ENCODE peak calls at places on chromosome 15, in four cellular contexts. One of them, this sample, is unnamed.

GRCh38 chr15:39692464-39693327 is 89.9 kb downstream of the FSIP1 start:
- DNase-seq in naive thymus-derived CD4-positive, alpha-beta T cell: no peak
- DNase-seq in upper lobe of right lung: no peak
- DNase-seq in left ventricle myocardium inferior: no peak
- DNase-seq in this sample: no peak

GRCh38 chr15:29638781-29639180 is 183.5 kb downstream of the TJP1 start:
- DNase-seq in naive thymus-derived CD4-positive, alpha-beta T cell: no peak
- DNase-seq in upper lobe of right lung: no peak
- DNase-seq in left ventricle myocardium inferior: no peak
- DNase-seq in this sample: no peak

GRCh38 chr15:38555686-38556334 is 8.8 kb downstream of the RASGRP1 start:
- DNase-seq in naive thymus-derived CD4-positive, alpha-beta T cell: no peak
- DNase-seq in left ventricle myocardium inferior: no peak
- DNase-seq in upper lobe of right lung: no peak
- DNase-seq in this sample: no peak

GRCh38 chr15:92848852-92849598 is 51.1 kb upstream of the CHD2 start:
- DNase-seq in naive thymus-derived CD4-positive, alpha-beta T cell: no peak
- DNase-seq in left ventricle myocardium inferior: no peak
- DNase-seq in upper lobe of right lung: no peak
- DNase-seq in this sample: no peak

GRCh38 chr15:81337713-81338157 is 13.8 kb upstream of the STARD5 start:
- DNase-seq in naive thymus-derived CD4-positive, alpha-beta T cell: no peak
- DNase-seq in left ventricle myocardium inferior: no peak
- DNase-seq in upper lobe of right lung: no peak
- DNase-seq in this sample: no peak

GRCh38 chr15:67329984-67330733 is 75.6 kb downstream of the IQCH start:
- DNase-seq in upper lobe of right lung: no peak
- DNase-seq in left ventricle myocardium inferior: no peak
- DNase-seq in naive thymus-derived CD4-positive, alpha-beta T cell: no peak
- DNase-seq in this sample: no peak

GRCh38 chr15:93289951-93290350 is 200.9 kb upstream of the RGMA start:
- DNase-seq in naive thymus-derived CD4-positive, alpha-beta T cell: no peak
- DNase-seq in upper lobe of right lung: no peak
- DNase-seq in left ventricle myocardium inferior: no peak
- DNase-seq in this sample: no peak

GRCh38 chr15:79724312-79724711 is 172.5 kb downstream of the MTHFS start:
- DNase-seq in left ventricle myocardium inferior: no peak
- DNase-seq in naive thymus-derived CD4-positive, alpha-beta T cell: no peak
- DNase-seq in upper lobe of right lung: no peak
- DNase-seq in this sample: no peak

GRCh38 chr15:89665449-89666146 is 10.3 kb upstream of the KIF7 start:
- DNase-seq in upper lobe of right lung: peak; percentile 81
- DNase-seq in naive thymus-derived CD4-positive, alpha-beta T cell: no peak
- DNase-seq in left ventricle myocardium inferior: peak; percentile 70
- DNase-seq in this sample: peak; percentile 81

GRCh38 chr15:85591622-85592021 is 203.1 kb downstream of the KLHL25 start:
- DNase-seq in naive thymus-derived CD4-positive, alpha-beta T cell: no peak
- DNase-seq in left ventricle myocardium inferior: no peak
- DNase-seq in upper lobe of right lung: no peak
- DNase-seq in this sample: no peak

GRCh38 chr15:86877171-86877631 is 797.5 kb downstream of the AGBL1 start:
- DNase-seq in upper lobe of right lung: no peak
- DNase-seq in left ventricle myocardium inferior: no peak
- DNase-seq in naive thymus-derived CD4-positive, alpha-beta T cell: no peak
- DNase-seq in this sample: no peak

GRCh38 chr15:59892995-59893394 is 111.1 kb upstream of the FOXB1 start:
- DNase-seq in upper lobe of right lung: no peak
- DNase-seq in left ventricle myocardium inferior: no peak
- DNase-seq in naive thymus-derived CD4-positive, alpha-beta T cell: no peak
- DNase-seq in this sample: no peak

GRCh38 chr15:58110999-58111717 is 27.0 kb upstream of the AQP9 start:
- DNase-seq in upper lobe of right lung: no peak
- DNase-seq in left ventricle myocardium inferior: no peak
- DNase-seq in naive thymus-derived CD4-positive, alpha-beta T cell: no peak
- DNase-seq in this sample: no peak

GRCh38 chr15:31930967-31931366 is 99.3 kb upstream of the CHRNA7 start:
- DNase-seq in left ventricle myocardium inferior: no peak
- DNase-seq in upper lobe of right lung: no peak
- DNase-seq in naive thymus-derived CD4-positive, alpha-beta T cell: no peak
- DNase-seq in this sample: no peak

GRCh38 chr15:40782609-40783227 is 12.9 kb downstream of the C15orf62 start:
- DNase-seq in upper lobe of right lung: peak; percentile 91
- DNase-seq in left ventricle myocardium inferior: no peak
- DNase-seq in naive thymus-derived CD4-positive, alpha-beta T cell: peak; percentile 66
- DNase-seq in this sample: no peak

GRCh38 chr15:60417112-60417511 is 19.3 kb upstream of the ANXA2 start:
- DNase-seq in left ventricle myocardium inferior: no peak
- DNase-seq in upper lobe of right lung: no peak
- DNase-seq in naive thymus-derived CD4-positive, alpha-beta T cell: no peak
- DNase-seq in this sample: no peak

GRCh38 chr15:72112805-72113204 is 5.1 kb downstream of the MYO9A start:
- DNase-seq in left ventricle myocardium inferior: no peak
- DNase-seq in naive thymus-derived CD4-positive, alpha-beta T cell: no peak
- DNase-seq in upper lobe of right lung: no peak
- DNase-seq in this sample: no peak

DNA sequence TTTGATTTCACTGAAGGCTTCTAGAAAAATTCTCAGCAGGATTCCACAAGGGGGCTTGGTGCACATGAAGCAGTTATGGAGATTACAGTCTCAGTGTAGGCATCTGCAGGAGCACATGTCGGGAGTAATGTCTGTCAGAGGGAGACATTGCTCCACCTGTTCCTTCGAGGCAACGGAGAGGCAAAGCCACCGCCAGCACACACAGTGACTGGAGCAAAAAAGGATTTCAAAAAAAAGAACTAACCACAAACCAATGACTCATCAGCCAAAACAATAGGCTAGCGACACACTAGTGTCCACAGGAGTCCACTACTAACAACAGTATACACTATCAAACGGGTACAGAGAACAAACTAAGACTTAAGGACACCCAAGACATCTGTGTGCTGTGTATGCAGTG is 68.9 kb downstream of the NPTN start:
- DNase-seq in naive thymus-derived CD4-positive, alpha-beta T cell: no peak
- DNase-seq in left ventricle myocardium inferior: no peak
- DNase-seq in upper lobe of right lung: no peak
- DNase-seq in this sample: no peak
- H3K4me1 ChIP-seq in naive thymus-derived CD4-positive, alpha-beta T cell: no peaks in the 10 kb centered on the region
- H3K4me1 ChIP-seq in left ventricle myocardium inferior: peaks cover 13% of the 10 kb centered on the region
- H3K4me1 ChIP-seq in upper lobe of right lung: peaks cover 7% of the 10 kb centered on the region
- H3K4me1 ChIP-seq in this sample: peaks cover 5% of the 10 kb centered on the region

GRCh38 chr15:64985382-64986033 is 4.2 kb downstream of the SPG21 start:
- DNase-seq in left ventricle myocardium inferior: no peak
- DNase-seq in upper lobe of right lung: no peak
- DNase-seq in naive thymus-derived CD4-positive, alpha-beta T cell: no peak
- DNase-seq in this sample: no peak
- H3K27ac ChIP-seq in left ventricle myocardium inferior: peak overlapping the region; percentile 48
- H3K27ac ChIP-seq in upper lobe of right lung: peak overlapping the region; percentile 79
- H3K27ac ChIP-seq in naive thymus-derived CD4-positive, alpha-beta T cell: no peak overlapping the region
- H3K27ac ChIP-seq in this sample: peak overlapping the region; percentile 17

DNA sequence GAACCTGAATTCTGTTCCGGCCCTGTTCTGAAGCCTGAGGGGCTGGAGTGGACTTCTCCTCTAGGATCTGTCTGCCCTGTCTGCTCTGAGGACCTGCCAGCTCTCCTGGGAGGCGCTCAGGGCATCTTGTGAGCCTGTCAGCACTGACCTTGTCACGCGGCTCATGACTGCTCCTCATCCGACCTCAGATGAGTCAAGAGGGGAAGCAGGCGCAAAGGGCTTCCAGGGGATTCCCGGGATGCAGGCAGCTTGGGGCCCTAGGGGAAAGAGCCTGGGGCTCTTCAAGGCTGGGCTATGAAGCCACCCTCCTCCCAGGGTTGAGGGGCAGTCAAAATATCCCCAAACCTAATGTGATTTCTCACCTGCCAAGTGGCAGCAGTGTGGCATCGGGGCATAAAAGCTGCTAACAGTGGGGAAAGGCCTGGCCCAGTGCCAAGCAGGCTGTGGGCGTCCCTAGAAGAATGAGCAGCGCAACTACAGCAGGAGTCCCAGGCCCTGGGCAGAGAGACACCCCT is 27.6 kb upstream of the ANKDD1A start:
- DNase-seq in naive thymus-derived CD4-positive, alpha-beta T cell: peak; percentile 60
- DNase-seq in left ventricle myocardium inferior: peak; percentile 70
- DNase-seq in upper lobe of right lung: peak; percentile 87
- DNase-seq in this sample: peak; percentile 77
- H3K4me1 ChIP-seq in naive thymus-derived CD4-positive, alpha-beta T cell: peaks cover 27% of the 10 kb centered on the region
- H3K4me1 ChIP-seq in left ventricle myocardium inferior: peaks cover 33% of the 10 kb centered on the region
- H3K4me1 ChIP-seq in upper lobe of right lung: peaks cover 39% of the 10 kb centered on the region
- H3K4me1 ChIP-seq in this sample: peaks cover 30% of the 10 kb centered on the region

DNA sequence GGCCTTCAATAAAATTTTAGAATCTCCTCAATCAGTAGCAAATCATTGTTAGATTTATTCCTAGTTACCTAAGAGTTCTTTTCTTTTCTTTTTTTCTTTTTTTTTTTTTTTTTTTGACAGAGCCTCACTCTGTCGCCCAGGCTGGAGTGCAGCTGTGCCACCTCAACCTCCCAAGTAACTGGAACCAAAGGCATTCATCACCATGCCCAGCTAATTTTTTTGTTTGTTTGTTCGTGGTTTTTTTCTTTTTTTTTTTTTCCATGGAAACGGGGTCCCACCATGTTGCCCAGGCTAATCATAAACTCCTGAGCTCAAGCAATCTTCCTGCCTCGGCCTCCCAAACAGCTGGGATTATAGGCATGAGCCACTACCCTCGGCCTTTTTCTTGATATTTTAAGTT is 30.4 kb upstream of the AEN start:
- DNase-seq in naive thymus-derived CD4-positive, alpha-beta T cell: no peak
- DNase-seq in left ventricle myocardium inferior: no peak
- DNase-seq in upper lobe of right lung: no peak
- DNase-seq in this sample: no peak
- H3K27ac ChIP-seq in naive thymus-derived CD4-positive, alpha-beta T cell: no peak overlapping the region
- H3K27ac ChIP-seq in left ventricle myocardium inferior: no peak overlapping the region
- H3K27ac ChIP-seq in upper lobe of right lung: no peak overlapping the region
- H3K27ac ChIP-seq in this sample: no peak overlapping the region

This sample was measured in heart left ventricle.